ENCODE peak calls at places on chromosomes 2 and 18, in ten cellular contexts. One of them, this sample, is unnamed.
A peak's percentile ranks its signal among the peaks of the same experiment; 100 is the strongest.

GRCh38 chr2:216619411-216620393 is 13.5 kb upstream of the IGFBP2 start:
- DNase-seq in Peyer's patch: no peak
- DNase-seq in tibial nerve: no peak
- DNase-seq in ovary: no peak
- DNase-seq in transverse colon: no peak
- DNase-seq in gastrocnemius medialis: no peak
- DNase-seq in body of pancreas: no peak
- DNase-seq in A549: no peak
- DNase-seq in upper lobe of left lung: no peak
- DNase-seq in H1: peak; percentile 57
- DNase-seq in this sample: no peak

GRCh38 chr2:63891488-63892030 is 49.9 kb downstream of the UGP2 start:
- DNase-seq in Peyer's patch: no peak
- DNase-seq in tibial nerve: no peak
- DNase-seq in ovary: no peak
- DNase-seq in transverse colon: no peak
- DNase-seq in gastrocnemius medialis: no peak
- DNase-seq in body of pancreas: no peak
- DNase-seq in A549: no peak
- DNase-seq in upper lobe of left lung: no peak
- DNase-seq in H1: no peak
- DNase-seq in this sample: no peak

GRCh38 chr18:48781041-48781989 is 169.4 kb downstream of the SMAD7 start:
- DNase-seq in Peyer's patch: peak; percentile 34
- DNase-seq in tibial nerve: peak; percentile 58
- DNase-seq in ovary: peak; percentile 86
- DNase-seq in transverse colon: peak; percentile 54
- DNase-seq in gastrocnemius medialis: peak; percentile 69
- DNase-seq in body of pancreas: peak; percentile 70
- DNase-seq in A549: no peak
- DNase-seq in upper lobe of left lung: peak; percentile 95
- DNase-seq in H1: no peak
- DNase-seq in this sample: peak; percentile 90

GRCh38 chr2:149994057-149994728 is 406.6 kb upstream of the MMADHC start:
- DNase-seq in Peyer's patch: no peak
- DNase-seq in tibial nerve: no peak
- DNase-seq in ovary: no peak
- DNase-seq in transverse colon: peak; percentile 52
- DNase-seq in gastrocnemius medialis: no peak
- DNase-seq in body of pancreas: peak; percentile 54
- DNase-seq in A549: no peak
- DNase-seq in upper lobe of left lung: no peak
- DNase-seq in H1: no peak
- DNase-seq in this sample: no peak

GRCh38 chr2:48482313-48482712 is 47.6 kb upstream of the STON1 start:
- DNase-seq in Peyer's patch: no peak
- DNase-seq in tibial nerve: no peak
- DNase-seq in ovary: no peak
- DNase-seq in transverse colon: no peak
- DNase-seq in gastrocnemius medialis: no peak
- DNase-seq in body of pancreas: no peak
- DNase-seq in A549: no peak
- DNase-seq in upper lobe of left lung: no peak
- DNase-seq in H1: no peak
- DNase-seq in this sample: no peak

GRCh38 chr18:21703241-21703820 is 1.2 kb downstream of the ABHD3 start:
- DNase-seq in Peyer's patch: peak; percentile 56
- DNase-seq in tibial nerve: no peak
- DNase-seq in ovary: no peak
- DNase-seq in transverse colon: peak; percentile 71
- DNase-seq in gastrocnemius medialis: no peak
- DNase-seq in body of pancreas: no peak
- DNase-seq in A549: peak; percentile 8
- DNase-seq in upper lobe of left lung: no peak
- DNase-seq in H1: no peak
- DNase-seq in this sample: no peak

GRCh38 chr2:138716183-138716582 is 64.0 kb downstream of the NXPH2 start:
- DNase-seq in Peyer's patch: no peak
- DNase-seq in tibial nerve: no peak
- DNase-seq in ovary: no peak
- DNase-seq in transverse colon: no peak
- DNase-seq in gastrocnemius medialis: no peak
- DNase-seq in body of pancreas: no peak
- DNase-seq in A549: no peak
- DNase-seq in upper lobe of left lung: no peak
- DNase-seq in H1: no peak
- DNase-seq in this sample: no peak

GRCh38 chr18:22176622-22177495 is 7.5 kb downstream of the GATA6 start:
- DNase-seq in Peyer's patch: no peak
- DNase-seq in tibial nerve: no peak
- DNase-seq in ovary: peak; percentile 54
- DNase-seq in transverse colon: peak; percentile 52
- DNase-seq in gastrocnemius medialis: no peak
- DNase-seq in body of pancreas: no peak
- DNase-seq in A549: no peak
- DNase-seq in upper lobe of left lung: peak; percentile 87
- DNase-seq in H1: peak; percentile 65
- DNase-seq in this sample: no peak

GRCh38 chr18:22282311-22283235 is 113.2 kb downstream of the GATA6 start:
- DNase-seq in Peyer's patch: no peak
- DNase-seq in tibial nerve: no peak
- DNase-seq in ovary: no peak
- DNase-seq in transverse colon: no peak
- DNase-seq in gastrocnemius medialis: no peak
- DNase-seq in body of pancreas: no peak
- DNase-seq in A549: peak; percentile 72
- DNase-seq in upper lobe of left lung: no peak
- DNase-seq in H1: no peak
- DNase-seq in this sample: no peak

GRCh38 chr18:11984091-11984490 is 2.8 kb downstream of the IMPA2 start:
- DNase-seq in Peyer's patch: no peak
- DNase-seq in tibial nerve: no peak
- DNase-seq in ovary: no peak
- DNase-seq in transverse colon: no peak
- DNase-seq in gastrocnemius medialis: no peak
- DNase-seq in body of pancreas: no peak
- DNase-seq in A549: no peak
- DNase-seq in upper lobe of left lung: no peak
- DNase-seq in H1: no peak
- DNase-seq in this sample: no peak

GRCh38 chr18:11983592-11983991 is 2.3 kb downstream of the IMPA2 start:
- DNase-seq in Peyer's patch: no peak
- DNase-seq in tibial nerve: no peak
- DNase-seq in ovary: no peak
- DNase-seq in transverse colon: peak; percentile 45
- DNase-seq in gastrocnemius medialis: peak; percentile 77
- DNase-seq in body of pancreas: peak; percentile 52
- DNase-seq in A549: no peak
- DNase-seq in upper lobe of left lung: peak; percentile 70
- DNase-seq in H1: no peak
- DNase-seq in this sample: no peak

GRCh38 chr18:11981383-11981632 is at the start of gene IMPA2:
- DNase-seq in Peyer's patch: no peak
- DNase-seq in tibial nerve: no peak
- DNase-seq in ovary: no peak
- DNase-seq in transverse colon: no peak
- DNase-seq in gastrocnemius medialis: no peak
- DNase-seq in body of pancreas: no peak
- DNase-seq in A549: no peak
- DNase-seq in upper lobe of left lung: no peak
- DNase-seq in H1: no peak
- DNase-seq in this sample: no peak

GRCh38 chr18:11981633-11982366 is 493 bp downstream of the IMPA2 start:
- DNase-seq in Peyer's patch: peak; percentile 31
- DNase-seq in tibial nerve: no peak
- DNase-seq in ovary: peak; percentile 68
- DNase-seq in transverse colon: peak; percentile 66
- DNase-seq in gastrocnemius medialis: peak; percentile 73
- DNase-seq in body of pancreas: peak; percentile 54
- DNase-seq in A549: peak; percentile 35
- DNase-seq in upper lobe of left lung: no peak
- DNase-seq in H1: peak; percentile 62
- DNase-seq in this sample: peak; percentile 91

DNA sequence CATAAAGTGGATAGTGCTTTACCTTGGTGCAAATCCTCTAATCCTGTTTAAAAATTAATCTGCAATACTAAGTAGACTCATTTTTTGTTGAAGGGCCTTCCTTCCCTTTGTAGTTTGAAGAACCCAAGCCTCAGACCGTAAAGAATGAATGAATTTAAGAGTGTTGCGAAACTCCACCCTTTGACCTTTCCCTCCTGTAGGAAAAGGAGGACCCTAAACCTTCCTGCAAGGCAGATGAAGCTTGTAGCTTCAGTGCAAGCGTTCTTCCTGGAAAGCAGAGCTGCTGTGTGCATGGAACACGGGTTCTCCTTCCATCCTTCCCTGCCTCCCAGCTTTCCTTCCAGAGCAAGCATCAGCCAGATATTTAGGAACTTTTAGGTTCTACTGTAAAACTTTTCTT is 1.7 kb downstream of the IMPA2 start:
- DNase-seq in Peyer's patch: no peak
- DNase-seq in tibial nerve: no peak
- DNase-seq in ovary: no peak
- DNase-seq in transverse colon: no peak
- DNase-seq in gastrocnemius medialis: no peak
- DNase-seq in body of pancreas: no peak
- DNase-seq in A549: no peak
- DNase-seq in upper lobe of left lung: no peak
- DNase-seq in H1: no peak
- DNase-seq in this sample: no peak
- H3K4me1 ChIP-seq in Peyer's patch: no peaks in the 10 kb centered on the region
- H3K4me1 ChIP-seq in tibial nerve: peaks cover 16% of the 10 kb centered on the region
- H3K4me1 ChIP-seq in ovary: no peaks in the 10 kb centered on the region
- H3K4me1 ChIP-seq in transverse colon: peaks cover 29% of the 10 kb centered on the region
- H3K4me1 ChIP-seq in gastrocnemius medialis: peaks cover 38% of the 10 kb centered on the region
- H3K4me1 ChIP-seq in body of pancreas: peaks cover 68% of the 10 kb centered on the region
- H3K4me1 ChIP-seq in A549: peaks cover 38% of the 10 kb centered on the region
- H3K4me1 ChIP-seq in upper lobe of left lung: peaks cover 59% of the 10 kb centered on the region
- H3K4me1 ChIP-seq in H1: peaks cover 7% of the 10 kb centered on the region
- H3K4me1 ChIP-seq in this sample: peaks cover 44% of the 10 kb centered on the region

DNA sequence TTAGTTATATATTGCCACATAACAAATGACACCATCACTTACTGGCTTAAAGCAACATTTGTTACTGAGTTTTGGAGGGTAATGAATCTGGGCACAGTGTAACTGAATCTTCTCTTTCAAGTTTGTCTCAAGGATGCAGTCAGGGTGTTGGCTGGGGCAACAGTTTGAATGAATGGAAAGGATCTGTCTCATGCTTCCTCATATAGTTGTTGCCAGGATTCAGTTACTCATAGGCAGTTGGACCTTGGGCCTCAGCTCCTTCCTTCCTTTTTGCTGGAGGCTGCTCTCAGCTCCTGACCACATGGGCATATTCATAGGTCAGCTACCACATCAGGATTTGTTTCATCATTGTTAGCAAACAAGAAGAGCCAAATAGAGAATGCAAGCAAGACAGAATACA is 466.1 kb upstream of the MC4R start:
- DNase-seq in Peyer's patch: no peak
- DNase-seq in tibial nerve: no peak
- DNase-seq in ovary: no peak
- DNase-seq in transverse colon: no peak
- DNase-seq in gastrocnemius medialis: no peak
- DNase-seq in body of pancreas: no peak
- DNase-seq in A549: no peak
- DNase-seq in upper lobe of left lung: no peak
- DNase-seq in H1: no peak
- DNase-seq in this sample: no peak
- TF ChIP-seq POLR2A in Peyer's patch: no peak
- TF ChIP-seq POLR2A in tibial nerve: no peak
- TF ChIP-seq POLR2A in ovary: no peak
- TF ChIP-seq POLR2A in transverse colon: no peak
- TF ChIP-seq POLR2A in gastrocnemius medialis: no peak
- TF ChIP-seq POLR2A in body of pancreas: no peak
- TF ChIP-seq POLR2A in A549: no peak
- TF ChIP-seq POLR2A in upper lobe of left lung: no peak
- TF ChIP-seq POLR2A in H1: no peak
- TF ChIP-seq POLR2A in this sample: no peak

GRCh38 chr2:20596973-20597867 is 53.7 kb downstream of the HS1BP3 start:
- DNase-seq in Peyer's patch: no peak
- DNase-seq in tibial nerve: peak; percentile 84
- DNase-seq in ovary: peak; percentile 82
- DNase-seq in transverse colon: peak; percentile 46
- DNase-seq in gastrocnemius medialis: peak; percentile 85
- DNase-seq in body of pancreas: peak; percentile 70
- DNase-seq in A549: no peak
- DNase-seq in upper lobe of left lung: no peak
- DNase-seq in H1: no peak
- DNase-seq in this sample: peak; percentile 82
- H3K4me1 ChIP-seq in Peyer's patch: no peaks in the 10 kb centered on the region
- H3K4me1 ChIP-seq in tibial nerve: peaks cover 83% of the 10 kb centered on the region
- H3K4me1 ChIP-seq in ovary: peaks cover 32% of the 10 kb centered on the region
- H3K4me1 ChIP-seq in transverse colon: peaks cover 26% of the 10 kb centered on the region
- H3K4me1 ChIP-seq in gastrocnemius medialis: peaks cover 27% of the 10 kb centered on the region
- H3K4me1 ChIP-seq in body of pancreas: peaks cover 34% of the 10 kb centered on the region
- H3K4me1 ChIP-seq in A549: peaks cover 53% of the 10 kb centered on the region
- H3K4me1 ChIP-seq in upper lobe of left lung: peaks cover 79% of the 10 kb centered on the region
- H3K4me1 ChIP-seq in H1: peaks cover 5% of the 10 kb centered on the region
- H3K4me1 ChIP-seq in this sample: peaks cover 48% of the 10 kb centered on the region

DNA sequence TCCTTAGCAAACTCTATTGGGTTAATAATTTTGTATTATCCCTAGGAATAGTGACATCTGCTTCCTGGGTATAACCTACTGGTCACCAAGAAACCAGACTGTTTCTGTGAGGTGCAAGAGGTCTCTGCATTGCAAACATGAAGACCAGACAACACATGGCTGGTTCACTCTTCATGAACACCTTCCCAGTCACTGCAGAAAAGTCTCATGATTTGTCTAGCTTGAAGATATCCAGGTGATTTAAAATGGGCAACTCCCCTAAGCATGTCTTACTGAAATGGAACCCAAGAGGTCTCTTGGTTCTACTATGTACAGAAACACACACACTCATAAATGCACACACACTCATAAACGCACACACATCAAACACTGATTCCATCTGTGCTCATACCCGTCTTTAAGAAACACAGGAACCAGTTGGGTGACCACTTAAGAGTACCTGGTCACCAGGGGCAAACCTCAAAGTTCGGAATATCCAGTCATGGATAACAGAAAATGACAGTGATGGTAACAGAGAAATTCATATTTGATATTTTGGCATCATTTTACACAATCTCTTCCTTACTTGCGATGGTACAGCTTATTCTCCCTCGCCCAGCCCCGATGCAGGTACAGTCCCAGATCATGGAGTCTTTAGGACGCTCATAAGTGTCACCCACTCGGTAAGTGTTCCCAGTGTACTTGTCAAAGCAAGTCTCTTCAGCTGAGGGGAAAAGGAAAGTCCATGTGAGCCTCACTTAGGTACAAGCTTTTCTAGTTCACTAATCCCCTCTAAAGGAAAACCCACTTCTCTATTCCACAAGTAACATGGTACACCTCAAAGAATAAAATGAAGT is 2.9 kb downstream of the FN1 start:
- DNase-seq in Peyer's patch: no peak
- DNase-seq in tibial nerve: no peak
- DNase-seq in ovary: no peak
- DNase-seq in transverse colon: no peak
- DNase-seq in gastrocnemius medialis: no peak
- DNase-seq in body of pancreas: no peak
- DNase-seq in A549: no peak
- DNase-seq in upper lobe of left lung: no peak
- DNase-seq in H1: no peak
- DNase-seq in this sample: no peak
- TF ChIP-seq POLR2A in Peyer's patch: no peak
- TF ChIP-seq POLR2A in tibial nerve: no peak
- TF ChIP-seq POLR2A in ovary: no peak
- TF ChIP-seq POLR2A in transverse colon: no peak
- TF ChIP-seq POLR2A in gastrocnemius medialis: no peak
- TF ChIP-seq POLR2A in body of pancreas: no peak
- TF ChIP-seq POLR2A in A549: no peak
- TF ChIP-seq POLR2A in upper lobe of left lung: no peak
- TF ChIP-seq POLR2A in H1: no peak
- TF ChIP-seq POLR2A in this sample: no peak

GRCh38 chr2:237867465-237867864 is 8.0 kb downstream of the RAMP1 start:
- DNase-seq in Peyer's patch: no peak
- DNase-seq in tibial nerve: no peak
- DNase-seq in ovary: no peak
- DNase-seq in transverse colon: no peak
- DNase-seq in gastrocnemius medialis: no peak
- DNase-seq in body of pancreas: no peak
- DNase-seq in A549: no peak
- DNase-seq in upper lobe of left lung: no peak
- DNase-seq in H1: no peak
- DNase-seq in this sample: peak; percentile 38
- H3K4me1 ChIP-seq in Peyer's patch: no peaks in the 10 kb centered on the region
- H3K4me1 ChIP-seq in tibial nerve: no peaks in the 10 kb centered on the region
- H3K4me1 ChIP-seq in ovary: peaks cover 2% of the 10 kb centered on the region
- H3K4me1 ChIP-seq in transverse colon: peaks cover 18% of the 10 kb centered on the region
- H3K4me1 ChIP-seq in gastrocnemius medialis: peaks cover 38% of the 10 kb centered on the region
- H3K4me1 ChIP-seq in body of pancreas: peaks cover 93% of the 10 kb centered on the region
- H3K4me1 ChIP-seq in A549: peaks cover 27% of the 10 kb centered on the region
- H3K4me1 ChIP-seq in upper lobe of left lung: no peaks in the 10 kb centered on the region
- H3K4me1 ChIP-seq in H1: no peaks in the 10 kb centered on the region
- H3K4me1 ChIP-seq in this sample: peaks cover 10% of the 10 kb centered on the region

This sample was measured in spleen.